ENCODE peak calls at places on chromosome 21, in seven cellular contexts. Y, A, K, N, G, P and U are unnamed samples.

GRCh38 chr21:20822559-20823133 is 175.6 kb upstream of the NCAM2 start:
- DNase-seq in Y (no peak), A (no peak), K (no peak), N (peak; percentile 5), G (no peak), P (no peak), U (no peak)

GRCh38 chr21:37870229-37870628 is 46.0 kb downstream of the KCNJ6 start:
- DNase-seq in Y (no peak), A (no peak), K (no peak), N (no peak), G (no peak), P (no peak), U (no peak)

GRCh38 chr21:37184784-37185593 is 82.1 kb downstream of the VPS26C start:
- DNase-seq in Y (no peak), A (no peak), K (no peak), N (no peak), G (no peak), P (peak; percentile 34), U (no peak)

GRCh38 chr21:15520811-15521643 is 208.8 kb upstream of the USP25 start:
- DNase-seq in Y (no peak), A (no peak), K (no peak), N (no peak), G (no peak), P (no peak), U (no peak)

GRCh38 chr21:38308010-38308784 is 51.4 kb downstream of the KCNJ15 start:
- DNase-seq in Y (no peak), A (no peak), K (no peak), N (peak; percentile 92), G (no peak), P (no peak), U (no peak)

GRCh38 chr21:37866027-37866426 is 50.2 kb downstream of the KCNJ6 start:
- DNase-seq in Y (no peak), A (no peak), K (no peak), N (no peak), G (no peak), P (peak; percentile 16), U (no peak)

GRCh38 chr21:38914531-38915385 is 109.0 kb downstream of the ETS2 start:
- DNase-seq in Y (no peak), A (no peak), K (peak; percentile 78), N (peak; percentile 55), G (no peak), P (no peak), U (no peak)

GRCh38 chr21:26843912-26844257 is 1.3 kb downstream of the ADAMTS1 start:
- DNase-seq in Y (no peak), A (no peak), K (no peak), N (peak; percentile 49), G (no peak), P (no peak), U (no peak)

GRCh38 chr21:34133802-34134201 is 60.4 kb downstream of the MRPS6 start:
- DNase-seq in Y (no peak), A (no peak), K (no peak), N (no peak), G (no peak), P (no peak), U (no peak)

GRCh38 chr21:38929137-38929536 is 123.4 kb downstream of the ETS2 start:
- DNase-seq in Y (no peak), A (no peak), K (peak; percentile 11), N (no peak), G (no peak), P (no peak), U (no peak)

GRCh38 chr21:15210235-15210678 is 145.5 kb upstream of the NRIP1 start:
- DNase-seq in Y (no peak), A (peak; percentile 73), K (no peak), N (peak; percentile 62), G (no peak), P (no peak), U (no peak)

GRCh38 chr21:14448784-14449183 is 65.8 kb upstream of the HSPA13 start:
- DNase-seq in Y (no peak), A (no peak), K (no peak), N (no peak), G (no peak), P (no peak), U (no peak)

GRCh38 chr21:27129215-27129614 is 162.3 kb upstream of the ADAMTS5 start:
- DNase-seq in Y (no peak), A (no peak), K (no peak), N (peak; percentile 3), G (no peak), P (no peak), U (no peak)

GRCh38 chr21:43020771-43021170 is 46.4 kb downstream of the PKNOX1 start:
- DNase-seq in Y (no peak), A (no peak), K (no peak), N (no peak), G (no peak), P (no peak), U (no peak)

GRCh38 chr21:18840239-18840638 is 436.7 kb upstream of the TMPRSS15 start:
- DNase-seq in Y (no peak), A (no peak), K (no peak), N (no peak), G (no peak), P (peak; percentile 19), U (no peak)

GRCh38 chr21:15592271-15592860 is 137.4 kb upstream of the USP25 start:
- DNase-seq in Y (peak; percentile 7), A (no peak), K (no peak), N (peak; percentile 69), G (no peak), P (peak; percentile 45), U (no peak)

GRCh38 chr21:8992731-8993174 is 1528.6 kb upstream of the TPTE start:
- DNase-seq in Y (peak; percentile 41), A (no peak), K (peak; percentile 57), N (no peak), G (no peak), P (no peak), U (no peak)

GRCh38 chr21:26147535-26147934 is 23.0 kb downstream of the APP start:
- DNase-seq in Y (no peak), A (no peak), K (no peak), N (no peak), G (no peak), P (no peak), U (no peak)

GRCh38 chr21:34878940-34879339 is 170.2 kb downstream of the RUNX1 start:
- DNase-seq in Y (no peak), A (no peak), K (no peak), N (no peak), G (no peak), P (no peak), U (no peak)

DNA sequence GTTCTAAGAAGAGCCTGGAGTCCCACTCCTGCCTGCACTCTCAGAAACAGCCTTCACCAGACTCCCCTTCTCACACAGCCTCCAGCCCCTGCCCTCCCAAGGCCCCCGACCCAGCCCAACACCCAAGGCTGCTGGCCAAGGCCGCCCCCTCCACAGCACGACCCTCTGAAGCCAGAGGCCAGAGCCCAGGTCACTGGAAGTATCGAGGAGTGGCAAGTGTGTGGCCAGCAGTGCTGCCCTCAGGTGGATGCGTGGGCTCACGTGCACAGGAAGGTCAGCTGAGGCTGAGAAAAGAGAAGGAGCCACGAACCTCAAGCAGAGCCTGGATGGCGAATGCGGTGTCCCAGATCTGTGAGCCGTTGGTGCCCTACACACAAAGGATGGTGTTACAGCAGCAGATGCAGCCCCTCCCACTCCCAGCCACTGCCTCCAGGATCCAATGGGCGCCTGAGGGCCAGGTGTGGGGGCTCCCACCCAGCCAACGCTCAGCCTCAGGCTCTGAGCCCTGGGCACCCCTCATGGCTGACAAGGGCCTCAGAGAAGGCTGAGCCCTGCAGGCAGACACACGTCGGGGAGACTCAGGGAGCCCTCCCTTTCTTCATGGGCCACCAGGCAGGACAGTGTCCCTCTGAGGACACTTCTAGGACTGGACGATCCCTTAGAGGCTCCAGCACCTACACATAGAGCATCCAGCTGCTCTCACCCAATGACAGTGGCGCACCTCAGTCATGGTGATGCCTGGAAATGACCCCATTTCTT is 18.0 kb downstream of the LSS start:
- DNase-seq in Y (no peak), A (peak; percentile 47), K (peak; percentile 28), N (no peak), G (no peak), P (no peak), U (no peak)
- TF ChIP-seq CTCF in Y (no peak), A (no peak), K (no peak), N (no peak), G (no peak), P (no peak), U (no peak)

GRCh38 chr21:41677671-41678015 is 89.2 kb downstream of the RIPK4 start:
- DNase-seq in Y (no peak), A (no peak), K (no peak), N (no peak), G (no peak), P (no peak), U (no peak)

GRCh38 chr21:41680444-41681335 is 86.2 kb downstream of the RIPK4 start:
- DNase-seq in Y (no peak), A (peak; percentile 67), K (no peak), N (no peak), G (no peak), P (no peak), U (no peak)

GRCh38 chr21:41678944-41679343 is 87.9 kb downstream of the RIPK4 start:
- DNase-seq in Y (peak; percentile 71), A (peak; percentile 81), K (peak; percentile 96), N (peak; percentile 95), G (peak; percentile 80), P (peak; percentile 19), U (no peak)

GRCh38 chr21:41676198-41676597 is 90.7 kb downstream of the RIPK4 start:
- DNase-seq in Y (no peak), A (no peak), K (no peak), N (no peak), G (no peak), P (no peak), U (no peak)

GRCh38 chr21:41678016-41678935 is 88.6 kb downstream of the RIPK4 start:
- DNase-seq in Y (no peak), A (peak; percentile 58), K (peak; percentile 76), N (no peak), G (no peak), P (no peak), U (no peak)
- TF ChIP-seq CTCF in Y (no peak), A (no peak), K (peak; percentile 56), N (no peak), G (no peak), P (no peak), U (no peak)

GRCh38 chr21:23160914-23161313 is 2162.7 kb downstream of the NCAM2 start:
- DNase-seq in Y (no peak), A (no peak), K (no peak), N (no peak), G (no peak), P (no peak), U (no peak)
- TF ChIP-seq CTCF in Y (no peak), A (no peak), K (no peak), N (no peak), G (no peak), P (no peak), U (no peak)

GRCh38 chr21:32455548-32455947 is 43.0 kb downstream of the EVA1C start:
- DNase-seq in Y (no peak), A (peak; percentile 39), K (no peak), N (no peak), G (no peak), P (no peak), U (no peak)

GRCh38 chr21:32457962-32458361 is 45.5 kb downstream of the EVA1C start:
- DNase-seq in Y (no peak), A (peak; percentile 6), K (no peak), N (no peak), G (no peak), P (no peak), U (no peak)

GRCh38 chr21:32459972-32460371 is 47.5 kb downstream of the EVA1C start:
- DNase-seq in Y (no peak), A (no peak), K (no peak), N (peak; percentile 47), G (no peak), P (no peak), U (no peak)

GRCh38 chr21:32456497-32456918 is 44.0 kb downstream of the EVA1C start:
- DNase-seq in Y (no peak), A (no peak), K (no peak), N (peak; percentile 79), G (no peak), P (no peak), U (no peak)

GRCh38 chr21:32457360-32457840 is 44.9 kb downstream of the EVA1C start:
- DNase-seq in Y (no peak), A (peak; percentile 67), K (peak; percentile 62), N (peak; percentile 58), G (no peak), P (no peak), U (no peak)
- TF ChIP-seq CTCF in Y (no peak), A (no peak), K (no peak), N (peak; percentile 4), G (no peak), P (no peak), U (no peak)